ENCODE peak calls at places on chromosomes 1 and 21, in seven cellular contexts. One of them, this sample, is unnamed.

GRCh38 chr1:115257596-115257995 is 80.5 kb downstream of the NGF start:
- DNase-seq in pancreas: no peak
- DNase-seq in lung: no peak
- DNase-seq in sigmoid colon: no peak
- DNase-seq in GM23248: no peak
- DNase-seq in colonic mucosa: no peak
- DNase-seq in A549: no peak
- DNase-seq in this sample: no peak

GRCh38 chr1:226626577-226626956 is 78.0 kb downstream of the STUM start:
- DNase-seq in pancreas: peak
- DNase-seq in lung: peak
- DNase-seq in sigmoid colon: peak
- DNase-seq in GM23248: peak
- DNase-seq in colonic mucosa: peak
- DNase-seq in A549: peak
- DNase-seq in this sample: peak

GRCh38 chr1:108079550-108079949 is 114.6 kb upstream of the VAV3 start:
- DNase-seq in pancreas: no peak
- DNase-seq in lung: no peak
- DNase-seq in sigmoid colon: no peak
- DNase-seq in GM23248: no peak
- DNase-seq in colonic mucosa: no peak
- DNase-seq in A549: no peak
- DNase-seq in this sample: no peak

GRCh38 chr1:112731451-112731850 is 16.3 kb upstream of the PPM1J start:
- DNase-seq in pancreas: no peak
- DNase-seq in lung: no peak
- DNase-seq in sigmoid colon: no peak
- DNase-seq in GM23248: no peak
- DNase-seq in colonic mucosa: no peak
- DNase-seq in A549: no peak
- DNase-seq in this sample: no peak

GRCh38 chr1:119783354-119784126 is 14.8 kb upstream of the HMGCS2 start:
- DNase-seq in pancreas: no peak
- DNase-seq in lung: no peak
- DNase-seq in sigmoid colon: no peak
- DNase-seq in GM23248: peak
- DNase-seq in colonic mucosa: no peak
- DNase-seq in A549: no peak
- DNase-seq in this sample: no peak

GRCh38 chr1:11784993-11785769 is 20.6 kb downstream of the MTHFR start:
- DNase-seq in pancreas: peak
- DNase-seq in lung: peak
- DNase-seq in sigmoid colon: peak
- DNase-seq in GM23248: peak
- DNase-seq in colonic mucosa: peak
- DNase-seq in A549: peak
- DNase-seq in this sample: no peak

GRCh38 chr1:212699104-212699838 is 369 bp downstream of the BATF3 start:
- DNase-seq in pancreas: peak
- DNase-seq in lung: peak
- DNase-seq in sigmoid colon: peak
- DNase-seq in GM23248: peak
- DNase-seq in colonic mucosa: peak
- DNase-seq in A549: peak
- DNase-seq in this sample: peak

GRCh38 chr1:177181280-177181630 is 10.5 kb downstream of the BRINP2 start:
- DNase-seq in pancreas: no peak
- DNase-seq in lung: no peak
- DNase-seq in sigmoid colon: no peak
- DNase-seq in GM23248: no peak
- DNase-seq in colonic mucosa: no peak
- DNase-seq in A549: no peak
- DNase-seq in this sample: no peak

GRCh38 chr1:179441456-179441855 is 75.7 kb downstream of the AXDND1 start:
- DNase-seq in pancreas: no peak
- DNase-seq in lung: no peak
- DNase-seq in sigmoid colon: no peak
- DNase-seq in GM23248: no peak
- DNase-seq in colonic mucosa: no peak
- DNase-seq in A549: no peak
- DNase-seq in this sample: no peak

GRCh38 chr1:228070851-228071250 is 11.7 kb upstream of the ARF1 start:
- DNase-seq in pancreas: no peak
- DNase-seq in lung: no peak
- DNase-seq in sigmoid colon: no peak
- DNase-seq in GM23248: no peak
- DNase-seq in colonic mucosa: no peak
- DNase-seq in A549: no peak
- DNase-seq in this sample: no peak

GRCh38 chr1:202106340-202107284 is 16.1 kb upstream of the GPR37L1 start:
- DNase-seq in pancreas: peak
- DNase-seq in lung: peak
- DNase-seq in sigmoid colon: no peak
- DNase-seq in GM23248: peak
- DNase-seq in colonic mucosa: peak
- DNase-seq in A549: peak
- DNase-seq in this sample: no peak

GRCh38 chr1:156025873-156026272 is 5.1 kb upstream of the SSR2 start:
- DNase-seq in pancreas: peak
- DNase-seq in lung: peak
- DNase-seq in sigmoid colon: no peak
- DNase-seq in GM23248: peak
- DNase-seq in colonic mucosa: peak
- DNase-seq in A549: peak
- DNase-seq in this sample: no peak

GRCh38 chr1:207649204-207649753 is 4.3 kb downstream of the CR1L start:
- DNase-seq in pancreas: no peak
- DNase-seq in lung: no peak
- DNase-seq in sigmoid colon: no peak
- DNase-seq in GM23248: no peak
- DNase-seq in colonic mucosa: no peak
- DNase-seq in A549: no peak
- DNase-seq in this sample: no peak

GRCh38 chr1:200708769-200709168 is 29.9 kb upstream of the CAMSAP2 start:
- DNase-seq in pancreas: no peak
- DNase-seq in lung: no peak
- DNase-seq in sigmoid colon: no peak
- DNase-seq in GM23248: peak
- DNase-seq in colonic mucosa: no peak
- DNase-seq in A549: peak
- DNase-seq in this sample: no peak

GRCh38 chr1:233427907-233428306 is 100.4 kb downstream of the MAP3K21 start:
- DNase-seq in pancreas: no peak
- DNase-seq in lung: no peak
- DNase-seq in sigmoid colon: no peak
- DNase-seq in GM23248: no peak
- DNase-seq in colonic mucosa: no peak
- DNase-seq in A549: no peak
- DNase-seq in this sample: no peak

GRCh38 chr1:204127597-204128242 is 24.1 kb downstream of the ETNK2 start:
- DNase-seq in pancreas: peak
- DNase-seq in lung: peak
- DNase-seq in sigmoid colon: peak
- DNase-seq in GM23248: peak
- DNase-seq in colonic mucosa: peak
- DNase-seq in A549: peak
- DNase-seq in this sample: peak

GRCh38 chr1:230393722-230394121 is 32.4 kb downstream of the PGBD5 start:
- DNase-seq in pancreas: no peak
- DNase-seq in lung: no peak
- DNase-seq in sigmoid colon: no peak
- DNase-seq in GM23248: no peak
- DNase-seq in colonic mucosa: no peak
- DNase-seq in A549: no peak
- DNase-seq in this sample: no peak

GRCh38 chr1:46615735-46616134 is 876 bp downstream of the MOB3C start:
- DNase-seq in pancreas: no peak
- DNase-seq in lung: no peak
- DNase-seq in sigmoid colon: peak
- DNase-seq in GM23248: peak
- DNase-seq in colonic mucosa: no peak
- DNase-seq in A549: no peak
- DNase-seq in this sample: peak

GRCh38 chr1:2972879-2973575 is 48.2 kb upstream of the ACTRT2 start:
- DNase-seq in pancreas: no peak
- DNase-seq in lung: no peak
- DNase-seq in sigmoid colon: peak
- DNase-seq in GM23248: no peak
- DNase-seq in colonic mucosa: no peak
- DNase-seq in A549: no peak
- DNase-seq in this sample: peak

GRCh38 chr1:158067651-158068050 is 74.2 kb downstream of the KIRREL1 start:
- DNase-seq in pancreas: no peak
- DNase-seq in lung: no peak
- DNase-seq in sigmoid colon: peak
- DNase-seq in GM23248: peak
- DNase-seq in colonic mucosa: peak
- DNase-seq in A549: no peak
- DNase-seq in this sample: no peak

GRCh38 chr1:40143891-40144575 is 17.2 kb upstream of the RLF start:
- DNase-seq in pancreas: peak
- DNase-seq in lung: peak
- DNase-seq in sigmoid colon: peak
- DNase-seq in GM23248: peak
- DNase-seq in colonic mucosa: peak
- DNase-seq in A549: peak
- DNase-seq in this sample: no peak

GRCh38 chr1:113191579-113192076 is 118.6 kb downstream of the LRIG2 start:
- DNase-seq in pancreas: no peak
- DNase-seq in lung: no peak
- DNase-seq in sigmoid colon: no peak
- DNase-seq in GM23248: peak
- DNase-seq in colonic mucosa: peak
- DNase-seq in A549: peak
- DNase-seq in this sample: no peak

GRCh38 chr1:4129693-4130092 is 229.6 kb upstream of the C1orf174 start:
- DNase-seq in pancreas: no peak
- DNase-seq in lung: no peak
- DNase-seq in sigmoid colon: peak
- DNase-seq in GM23248: no peak
- DNase-seq in colonic mucosa: no peak
- DNase-seq in A549: no peak
- DNase-seq in this sample: no peak

GRCh38 chr1:4127595-4128140 is 227.6 kb upstream of the C1orf174 start:
- DNase-seq in pancreas: no peak
- DNase-seq in lung: no peak
- DNase-seq in sigmoid colon: peak
- DNase-seq in GM23248: no peak
- DNase-seq in colonic mucosa: no peak
- DNase-seq in A549: no peak
- DNase-seq in this sample: no peak

GRCh38 chr1:4128616-4129015 is 228.5 kb upstream of the C1orf174 start:
- DNase-seq in pancreas: no peak
- DNase-seq in lung: no peak
- DNase-seq in sigmoid colon: no peak
- DNase-seq in GM23248: no peak
- DNase-seq in colonic mucosa: no peak
- DNase-seq in A549: no peak
- DNase-seq in this sample: no peak

GRCh38 chr1:4131734-4132133 is 231.7 kb upstream of the C1orf174 start:
- DNase-seq in pancreas: no peak
- DNase-seq in lung: no peak
- DNase-seq in sigmoid colon: no peak
- DNase-seq in GM23248: no peak
- DNase-seq in colonic mucosa: no peak
- DNase-seq in A549: no peak
- DNase-seq in this sample: no peak

DNA sequence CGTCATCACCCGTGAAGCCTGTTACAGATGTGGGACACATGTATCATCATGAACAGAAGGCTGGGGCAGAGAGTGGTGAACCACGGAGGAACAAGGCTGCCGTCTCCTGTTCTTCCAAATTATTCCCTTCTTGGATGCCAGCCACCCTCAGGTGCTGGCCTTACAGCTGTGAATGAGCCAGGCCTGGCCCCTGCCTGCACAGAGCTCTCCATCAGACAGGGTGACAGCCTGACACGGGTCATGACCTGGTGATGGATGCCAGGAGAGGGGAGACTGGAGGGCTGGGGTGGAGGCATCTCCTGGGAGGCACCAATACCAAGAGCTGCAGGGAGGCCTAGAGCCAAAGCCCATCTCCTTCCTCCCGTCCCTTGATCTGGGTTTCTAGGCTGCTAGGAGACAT is 230.0 kb upstream of the C1orf174 start:
- DNase-seq in pancreas: no peak
- DNase-seq in lung: no peak
- DNase-seq in sigmoid colon: peak
- DNase-seq in GM23248: no peak
- DNase-seq in colonic mucosa: no peak
- DNase-seq in A549: no peak
- DNase-seq in this sample: no peak
- H3K4me3 ChIP-seq in pancreas: no peak
- H3K4me3 ChIP-seq in lung: no peak
- H3K4me3 ChIP-seq in sigmoid colon: no peak
- H3K4me3 ChIP-seq in GM23248: no peak
- H3K4me3 ChIP-seq in colonic mucosa: no peak
- H3K4me3 ChIP-seq in A549: no peak
- H3K4me3 ChIP-seq in this sample: no peak

GRCh38 chr1:152374451-152374850 is 14.6 kb upstream of the FLG2 start:
- DNase-seq in pancreas: peak
- DNase-seq in lung: no peak
- DNase-seq in sigmoid colon: no peak
- DNase-seq in GM23248: no peak
- DNase-seq in colonic mucosa: no peak
- DNase-seq in A549: no peak
- DNase-seq in this sample: no peak
- H3K27ac ChIP-seq in pancreas: no peak
- H3K27ac ChIP-seq in lung: no peak
- H3K27ac ChIP-seq in sigmoid colon: no peak
- H3K27ac ChIP-seq in GM23248: no peak
- H3K27ac ChIP-seq in colonic mucosa: no peak
- H3K27ac ChIP-seq in A549: no peak
- H3K27ac ChIP-seq in this sample: no peak

DNA sequence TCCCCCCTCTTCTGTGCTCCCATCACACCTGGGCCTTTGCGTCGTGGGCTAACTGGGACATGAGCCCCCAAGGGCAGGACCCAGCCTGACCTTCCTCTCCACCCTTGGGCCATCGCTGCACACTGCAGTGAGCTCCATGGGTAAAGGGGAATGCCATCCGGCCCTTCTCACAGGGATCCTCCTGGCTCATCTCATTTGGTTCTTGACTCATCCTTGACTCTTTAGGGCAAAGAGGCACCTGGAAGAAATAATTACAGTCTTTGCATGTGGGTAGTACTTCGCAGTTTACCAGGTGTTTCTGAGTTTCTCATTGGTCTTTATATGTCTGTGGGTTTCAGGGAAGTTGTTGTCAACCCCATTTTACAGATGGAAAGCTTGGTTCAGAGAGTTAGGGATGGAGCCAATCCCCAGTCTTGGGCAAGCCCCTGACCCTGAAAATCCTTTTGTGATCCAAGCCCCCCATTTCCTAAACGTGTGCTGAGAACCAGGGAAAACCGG is 59.3 kb upstream of the ID3 start:
- DNase-seq in pancreas: no peak
- DNase-seq in lung: no peak
- DNase-seq in sigmoid colon: no peak
- DNase-seq in GM23248: no peak
- DNase-seq in colonic mucosa: no peak
- DNase-seq in A549: no peak
- DNase-seq in this sample: no peak
- H3K4me3 ChIP-seq in pancreas: no peak
- H3K4me3 ChIP-seq in lung: no peak
- H3K4me3 ChIP-seq in sigmoid colon: no peak
- H3K4me3 ChIP-seq in GM23248: no peak
- H3K4me3 ChIP-seq in colonic mucosa: no peak
- H3K4me3 ChIP-seq in A549: no peak
- H3K4me3 ChIP-seq in this sample: no peak

GRCh38 chr21:43864313-43864805 is 664 bp upstream of the AGPAT3 start:
- DNase-seq in pancreas: peak
- DNase-seq in lung: peak
- DNase-seq in sigmoid colon: peak
- DNase-seq in GM23248: peak
- DNase-seq in colonic mucosa: peak
- DNase-seq in A549: peak
- DNase-seq in this sample: no peak
- H3K27ac ChIP-seq in pancreas: peak
- H3K27ac ChIP-seq in lung: peak
- H3K27ac ChIP-seq in sigmoid colon: peak
- H3K27ac ChIP-seq in GM23248: no peak
- H3K27ac ChIP-seq in colonic mucosa: peak
- H3K27ac ChIP-seq in A549: peak
- H3K27ac ChIP-seq in this sample: peak

This sample was measured in coronary artery.